ENCODE peak calls at places on chromosomes 16 and 17, in eight cellular contexts. I is stimulated activated CD8-positive, alpha-beta memory T cell treated with anti-CD3 and anti-CD28 coated beads, Interleukin-7, amount 100 ng/mL, for 24 hours; S is fibroblast of mammary gland; T is putamen; F is HS-5; Y is RKO; J is erythroblast; Z is activated effector memory CD4-positive, alpha-beta T cell treated with anti-CD3 and anti-CD28 coated beads, Interleukin-2, amount 50 U/mL, for 16 hours. X is an unnamed sample.
A peak's percentile ranks its signal among the peaks of the same experiment; 100 is the strongest.

GRCh38 chr16:964696-965395 is 5.9 kb downstream of the LMF1 start:
- DNase-seq in I (no peak), S (no peak), T (no peak), F (no peak), Y (no peak), J (no peak), Z (peak; percentile 91), X (peak; percentile 36)

GRCh38 chr16:67329901-67330300 is 3.3 kb downstream of the LRRC36 start:
- DNase-seq in I (no peak), S (no peak), T (no peak), F (peak; percentile 11), Y (no peak), J (no peak), Z (no peak), X (no peak)

GRCh38 chr16:8689686-8690085 is 15.3 kb downstream of the ABAT start:
- DNase-seq in I (no peak), S (no peak), T (no peak), F (no peak), Y (no peak), J (no peak), Z (no peak), X (no peak)

GRCh38 chr16:65786916-65787315 is 579.6 kb upstream of the CDH5 start:
- DNase-seq in I (no peak), S (no peak), T (no peak), F (no peak), Y (no peak), J (no peak), Z (no peak), X (peak; percentile 4)

GRCh38 chr16:66660422-66661209 is 35.9 kb downstream of the CMTM4 start:
- DNase-seq in I (no peak), S (peak; percentile 94), T (peak; percentile 63), F (peak; percentile 82), Y (no peak), J (peak; percentile 55), Z (no peak), X (peak; percentile 43)

GRCh38 chr16:71675380-71675779 is 49.1 kb downstream of the PHLPP2 start:
- DNase-seq in I (no peak), S (no peak), T (no peak), F (no peak), Y (no peak), J (no peak), Z (no peak), X (no peak)

GRCh38 chr17:9878361-9878760 is 26.7 kb downstream of the RCVRN start:
- DNase-seq in I (no peak), S (no peak), T (peak; percentile 7), F (no peak), Y (no peak), J (no peak), Z (no peak), X (no peak)

GRCh38 chr17:40122466-40122943 is 734 bp downstream of the MSL1 start:
- DNase-seq in I (no peak), S (no peak), T (no peak), F (no peak), Y (no peak), J (peak; percentile 78), Z (peak; percentile 74), X (no peak)

GRCh38 chr16:66222756-66223155 is 143.7 kb upstream of the CDH5 start:
- DNase-seq in I (no peak), S (peak; percentile 33), T (no peak), F (no peak), Y (no peak), J (no peak), Z (no peak), X (no peak)

GRCh38 chr17:17325228-17325627 is 22.1 kb downstream of the NT5M start:
- DNase-seq in I (no peak), S (no peak), T (no peak), F (no peak), Y (no peak), J (no peak), Z (no peak), X (peak; percentile 48)

GRCh38 chr16:52069866-52070265 is 477.1 kb downstream of the TOX3 start:
- DNase-seq in I (no peak), S (peak; percentile 1), T (peak; percentile 53), F (no peak), Y (peak; percentile 52), J (no peak), Z (no peak), X (no peak)

GRCh38 chr16:71441348-71441781 is 489 bp downstream of the TLE7 start:
- DNase-seq in I (no peak), S (no peak), T (no peak), F (no peak), Y (no peak), J (peak; percentile 62), Z (peak; percentile 73), X (no peak)

GRCh38 chr17:79393358-79394038 is 217.4 kb downstream of the RBFOX3 start:
- DNase-seq in I (peak; percentile 51), S (peak; percentile 54), T (peak; percentile 50), F (peak; percentile 20), Y (peak; percentile 67), J (peak; percentile 72), Z (peak; percentile 87), X (peak; percentile 54)

GRCh38 chr17:41530062-41531048 is 2.2 kb upstream of the KRT19 start:
- DNase-seq in I (no peak), S (peak; percentile 85), T (no peak), F (peak; percentile 65), Y (peak; percentile 68), J (peak; percentile 83), Z (no peak), X (no peak)

GRCh38 chr17:42179911-42180410 is 981 bp downstream of the KCNH4 start:
- DNase-seq in I (no peak), S (peak; percentile 30), T (no peak), F (no peak), Y (no peak), J (peak; percentile 54), Z (no peak), X (no peak)